ENCODE peak calls at places on chromosomes 13 and 19, in five cellular contexts. R is T1000, W is NCI-H1694 treated with DMSO at 0.1 percent for 48 hours, O is fibroblast of mammary gland, B is amniotic stem cell. J is an unnamed sample.
A peak's percentile ranks its signal among the peaks of the same experiment; 100 is the strongest.

GRCh38 chr19:7930765-7931164 is 4.8 kb upstream of the CTXN1 start:
- DNase-seq in W (no peak), R (no peak), B (no peak), O (no peak), J (no peak)

GRCh38 chr13:110394371-110394841 is 87.3 kb downstream of the COL4A2 start:
- DNase-seq in B (no peak), O (peak; percentile 92), W (no peak), R (no peak), J (no peak)

GRCh38 chr19:48760514-48761221 is 5.3 kb downstream of the FGF21 start:
- DNase-seq in R (no peak), W (no peak), O (no peak), B (no peak), J (no peak)

GRCh38 chr19:43605875-43606568 is 5.9 kb upstream of the SRRM5 start:
- DNase-seq in B (no peak), W (no peak), R (no peak), O (no peak), J (no peak)

GRCh38 chr13:98571955-98572662 is 4.8 kb downstream of the STK24 start:
- DNase-seq in W (no peak), B (no peak), R (no peak), O (peak; percentile 92), J (no peak)

GRCh38 chr13:44967656-44968451 is 21.4 kb downstream of the NUFIP1 start:
- DNase-seq in B (no peak), W (no peak), O (peak; percentile 51), R (no peak), J (no peak)

GRCh38 chr19:5150902-5151741 is 182.2 kb downstream of the KDM4B start:
- DNase-seq in W (no peak), O (no peak), B (no peak), R (no peak), J (no peak)

GRCh38 chr19:37980419-37980975 is 73.5 kb downstream of the SIPA1L3 start:
- DNase-seq in R (no peak), W (no peak), B (no peak), O (no peak), J (no peak)

GRCh38 chr13:39484506-39485313 is 118.3 kb downstream of the LHFPL6 start:
- DNase-seq in W (no peak), B (no peak), R (no peak), O (peak; percentile 48), J (peak; percentile 3)

GRCh38 chr19:13959962-13960862 is 7.9 kb downstream of the DCAF15 start:
- DNase-seq in R (no peak), B (no peak), O (no peak), W (no peak), J (no peak)

GRCh38 chr13:41854758-41855157 is 106.2 kb downstream of the VWA8 start:
- DNase-seq in W (no peak), O (no peak), R (no peak), B (no peak), J (peak; percentile 46)

GRCh38 chr13:35720690-35721554 is 244.4 kb upstream of the MAB21L1 start:
- DNase-seq in R (peak; percentile 31), O (peak; percentile 61), W (peak; percentile 74), B (no peak), J (peak; percentile 30)

GRCh38 chr13:98942997-98943396 is 34.9 kb downstream of the DOCK9 start:
- DNase-seq in B (no peak), R (no peak), O (peak; percentile 65), W (no peak), J (no peak)

GRCh38 chr13:110266431-110266809 is 40.5 kb downstream of the COL4A1 start:
- DNase-seq in W (no peak), O (no peak), B (no peak), R (no peak), J (no peak)

GRCh38 chr19:46609511-46610412 is 8.6 kb downstream of the CALM3 start:
- DNase-seq in O (no peak), R (no peak), W (no peak), B (no peak), J (no peak)

GRCh38 chr19:4647676-4648644 is 8.6 kb downstream of the TNFAIP8L1 start:
- DNase-seq in B (no peak), O (peak; percentile 49), R (no peak), W (no peak), J (no peak)

GRCh38 chr13:26037302-26037701 is 14.5 kb downstream of the SHISA2 start:
- DNase-seq in O (no peak), R (no peak), B (no peak), W (peak; percentile 40), J (peak; percentile 11)

GRCh38 chr19:45769821-45770191 is 754 bp upstream of the SIX5 start:
- DNase-seq in W (no peak), B (no peak), R (no peak), O (peak; percentile 44), J (no peak)

GRCh38 chr13:40094056-40094455 is 438.6 kb downstream of the COG6 start:
- DNase-seq in W (no peak), O (no peak), B (no peak), R (no peak), J (no peak)

GRCh38 chr13:48400820-48401219 is 12.1 kb downstream of the LPAR6 start:
- DNase-seq in B (peak; percentile 74), W (no peak), R (no peak), O (peak; percentile 64), J (peak; percentile 80)

GRCh38 chr13:24148414-24149305 is 11.9 kb upstream of the SPATA13 start:
- DNase-seq in O (peak; percentile 98), R (peak; percentile 73), W (no peak), B (peak; percentile 92), J (peak; percentile 100)

GRCh38 chr13:114118763-114119123 is 13.7 kb downstream of the RASA3 start:
- DNase-seq in O (peak; percentile 48), W (no peak), R (no peak), B (no peak), J (peak; percentile 40)

J was measured in foreskin melanocyte.